ENCODE peak calls at places on chromosomes 6 and 20, in eight cellular contexts. X is AG09319, F is amniotic stem cell, D is germinal center, S is neuronal stem cell, T is dermis microvascular lymphatic vessel endothelial cell, H is kidney tubule cell, R is NCI-H1694 treated with DMSO at 0.1 percent for 48 hours. N is an unnamed sample.

GRCh38 chr6:127792616-127793015 is 108.2 kb downstream of the THEMIS start:
- DNase-seq in X (no peak), F (no peak), D (no peak), S (no peak), T (no peak), H (no peak), R (no peak), N (no peak)

GRCh38 chr6:128711149-128711548 is 171.8 kb upstream of the LAMA2 start:
- DNase-seq in X (no peak), F (no peak), D (no peak), S (no peak), T (no peak), H (no peak), R (no peak), N (no peak)

GRCh38 chr20:38800882-38801281 is 4.6 kb upstream of the PPP1R16B start:
- DNase-seq in X (no peak), F (no peak), D (no peak), S (no peak), T (no peak), H (no peak), R (no peak), N (no peak)

GRCh38 chr6:36963451-36964290 is 9.1 kb downstream of the PI16 start:
- DNase-seq in X (no peak), F (no peak), D (peak), S (no peak), T (no peak), H (no peak), R (no peak), N (no peak)

GRCh38 chr6:56193846-56194245 is 53.5 kb downstream of the COL21A1 start:
- DNase-seq in X (no peak), F (no peak), D (no peak), S (no peak), T (no peak), H (no peak), R (no peak), N (no peak)

GRCh38 chr20:17177341-17177740 is 49.5 kb upstream of the PCSK2 start:
- DNase-seq in X (no peak), F (no peak), D (no peak), S (no peak), T (no peak), H (no peak), R (no peak), N (no peak)

GRCh38 chr6:7062445-7063162 is 45.2 kb upstream of the RREB1 start:
- DNase-seq in X (no peak), F (no peak), D (no peak), S (no peak), T (peak), H (no peak), R (no peak), N (no peak)

GRCh38 chr6:31094389-31094881 is 17.9 kb downstream of the C6orf15 start:
- DNase-seq in X (no peak), F (no peak), D (no peak), S (no peak), T (peak), H (no peak), R (no peak), N (no peak)

GRCh38 chr20:31844737-31845299 is 586 bp downstream of the FOXS1 start:
- DNase-seq in X (no peak), F (no peak), D (no peak), S (no peak), T (no peak), H (no peak), R (no peak), N (no peak)

GRCh38 chr6:51318674-51319073 is 500.0 kb downstream of the TFAP2B start:
- DNase-seq in X (no peak), F (no peak), D (no peak), S (no peak), T (no peak), H (no peak), R (no peak), N (no peak)

GRCh38 chr6:40791004-40791403 is 203.8 kb upstream of the LRFN2 start:
- DNase-seq in X (no peak), F (no peak), D (no peak), S (no peak), T (no peak), H (peak), R (no peak), N (no peak)

GRCh38 chr20:2065111-2065510 is 36.5 kb upstream of the STK35 start:
- DNase-seq in X (no peak), F (no peak), D (no peak), S (no peak), T (no peak), H (no peak), R (no peak), N (no peak)

GRCh38 chr6:3159805-3160781 is 2.7 kb upstream of the TUBB2A start:
- DNase-seq in X (no peak), F (no peak), D (peak), S (no peak), T (no peak), H (peak), R (no peak), N (no peak)

GRCh38 chr6:15510121-15510520 is 152.7 kb downstream of the DTNBP1 start:
- DNase-seq in X (no peak), F (no peak), D (no peak), S (no peak), T (no peak), H (no peak), R (no peak), N (no peak)

GRCh38 chr6:116764557-116764960 is 960 bp downstream of the FAM162B start:
- DNase-seq in X (no peak), F (no peak), D (no peak), S (peak), T (no peak), H (no peak), R (no peak), N (no peak)

N was measured in fibroblast of the conjunctiva.